ENCODE peak calls at places on chromosomes 5 and 9, in nine cellular contexts. One of them, this sample, is unnamed.
A peak's percentile ranks its signal among the peaks of the same experiment; 100 is the strongest.

GRCh38 chr9:34651286-34651685 is 699 bp upstream of the IL11RA start:
- DNase-seq in astrocyte of the spinal cord: peak; percentile 18
- DNase-seq in glutamatergic neuron: no peak
- DNase-seq in kidney tubule cell: peak; percentile 53
- DNase-seq in dorsolateral prefrontal cortex: no peak
- DNase-seq in stromal cell of bone marrow: no peak
- DNase-seq in EL: peak; percentile 46
- DNase-seq in germinal center: no peak
- DNase-seq in cardiac fibroblast: peak; percentile 71
- DNase-seq in this sample: peak; percentile 32

GRCh38 chr9:98229090-98229395 is 26.4 kb downstream of the TBC1D2 start:
- DNase-seq in EL: no peak
- DNase-seq in stromal cell of bone marrow: no peak
- DNase-seq in kidney tubule cell: no peak
- DNase-seq in germinal center: no peak
- DNase-seq in glutamatergic neuron: no peak
- DNase-seq in cardiac fibroblast: no peak
- DNase-seq in dorsolateral prefrontal cortex: no peak
- DNase-seq in astrocyte of the spinal cord: no peak
- DNase-seq in this sample: no peak

GRCh38 chr5:6193315-6193714 is 185.0 kb downstream of the MED10 start:
- DNase-seq in stromal cell of bone marrow: no peak
- DNase-seq in kidney tubule cell: peak; percentile 28
- DNase-seq in germinal center: no peak
- DNase-seq in dorsolateral prefrontal cortex: no peak
- DNase-seq in glutamatergic neuron: no peak
- DNase-seq in astrocyte of the spinal cord: no peak
- DNase-seq in cardiac fibroblast: no peak
- DNase-seq in EL: no peak
- DNase-seq in this sample: no peak

GRCh38 chr5:90056911-90057705 is 352.4 kb downstream of the CETN3 start:
- DNase-seq in dorsolateral prefrontal cortex: no peak
- DNase-seq in EL: no peak
- DNase-seq in cardiac fibroblast: peak; percentile 20
- DNase-seq in stromal cell of bone marrow: no peak
- DNase-seq in germinal center: no peak
- DNase-seq in astrocyte of the spinal cord: no peak
- DNase-seq in kidney tubule cell: no peak
- DNase-seq in glutamatergic neuron: no peak
- DNase-seq in this sample: no peak

GRCh38 chr5:1772634-1773033 is 27.0 kb downstream of the MRPL36 start:
- DNase-seq in stromal cell of bone marrow: no peak
- DNase-seq in glutamatergic neuron: no peak
- DNase-seq in dorsolateral prefrontal cortex: no peak
- DNase-seq in kidney tubule cell: no peak
- DNase-seq in cardiac fibroblast: peak; percentile 68
- DNase-seq in germinal center: no peak
- DNase-seq in EL: peak; percentile 51
- DNase-seq in astrocyte of the spinal cord: peak; percentile 33
- DNase-seq in this sample: peak; percentile 20

GRCh38 chr9:28841795-28842194 is 1268.5 kb upstream of the C9orf72 start:
- DNase-seq in astrocyte of the spinal cord: no peak
- DNase-seq in germinal center: no peak
- DNase-seq in glutamatergic neuron: no peak
- DNase-seq in EL: no peak
- DNase-seq in cardiac fibroblast: no peak
- DNase-seq in stromal cell of bone marrow: no peak
- DNase-seq in dorsolateral prefrontal cortex: no peak
- DNase-seq in kidney tubule cell: no peak
- DNase-seq in this sample: no peak

GRCh38 chr5:55638455-55638854 is 73.7 kb downstream of the SLC38A9 start:
- DNase-seq in dorsolateral prefrontal cortex: no peak
- DNase-seq in astrocyte of the spinal cord: peak; percentile 40
- DNase-seq in glutamatergic neuron: no peak
- DNase-seq in germinal center: no peak
- DNase-seq in cardiac fibroblast: peak; percentile 69
- DNase-seq in kidney tubule cell: no peak
- DNase-seq in EL: no peak
- DNase-seq in stromal cell of bone marrow: no peak
- DNase-seq in this sample: no peak

GRCh38 chr9:113598451-113598850 is 134.9 kb downstream of the RGS3 start:
- DNase-seq in dorsolateral prefrontal cortex: no peak
- DNase-seq in astrocyte of the spinal cord: no peak
- DNase-seq in cardiac fibroblast: no peak
- DNase-seq in stromal cell of bone marrow: no peak
- DNase-seq in EL: no peak
- DNase-seq in kidney tubule cell: no peak
- DNase-seq in germinal center: no peak
- DNase-seq in glutamatergic neuron: no peak
- DNase-seq in this sample: no peak

GRCh38 chr5:89253931-89254330 is 370.9 kb upstream of the MEF2C start:
- DNase-seq in dorsolateral prefrontal cortex: no peak
- DNase-seq in germinal center: no peak
- DNase-seq in kidney tubule cell: no peak
- DNase-seq in EL: no peak
- DNase-seq in astrocyte of the spinal cord: no peak
- DNase-seq in stromal cell of bone marrow: no peak
- DNase-seq in glutamatergic neuron: no peak
- DNase-seq in cardiac fibroblast: no peak
- DNase-seq in this sample: no peak

GRCh38 chr5:31235381-31235780 is 41.9 kb downstream of the CDH6 start:
- DNase-seq in germinal center: no peak
- DNase-seq in dorsolateral prefrontal cortex: no peak
- DNase-seq in glutamatergic neuron: no peak
- DNase-seq in cardiac fibroblast: no peak
- DNase-seq in EL: peak; percentile 6
- DNase-seq in stromal cell of bone marrow: no peak
- DNase-seq in kidney tubule cell: peak; percentile 62
- DNase-seq in astrocyte of the spinal cord: peak; percentile 23
- DNase-seq in this sample: no peak

GRCh38 chr5:172005708-172006377 is 595 bp downstream of the FBXW11 start:
- DNase-seq in dorsolateral prefrontal cortex: no peak
- DNase-seq in stromal cell of bone marrow: no peak
- DNase-seq in germinal center: peak; percentile 30
- DNase-seq in glutamatergic neuron: peak; percentile 40
- DNase-seq in EL: peak; percentile 32
- DNase-seq in kidney tubule cell: peak; percentile 45
- DNase-seq in astrocyte of the spinal cord: peak; percentile 24
- DNase-seq in cardiac fibroblast: peak; percentile 29
- DNase-seq in this sample: no peak

GRCh38 chr5:151164687-151165392 is 7.3 kb upstream of the ANXA6 start:
- DNase-seq in cardiac fibroblast: peak; percentile 87
- DNase-seq in stromal cell of bone marrow: peak; percentile 61
- DNase-seq in glutamatergic neuron: peak; percentile 80
- DNase-seq in kidney tubule cell: peak; percentile 77
- DNase-seq in astrocyte of the spinal cord: peak; percentile 76
- DNase-seq in dorsolateral prefrontal cortex: peak; percentile 55
- DNase-seq in EL: peak; percentile 77
- DNase-seq in germinal center: peak; percentile 76
- DNase-seq in this sample: peak; percentile 56

GRCh38 chr9:14652729-14653377 is 40.4 kb downstream of the ZDHHC21 start:
- DNase-seq in kidney tubule cell: peak; percentile 53
- DNase-seq in EL: peak; percentile 22
- DNase-seq in stromal cell of bone marrow: no peak
- DNase-seq in astrocyte of the spinal cord: peak; percentile 10
- DNase-seq in dorsolateral prefrontal cortex: no peak
- DNase-seq in glutamatergic neuron: no peak
- DNase-seq in cardiac fibroblast: peak; percentile 48
- DNase-seq in germinal center: no peak
- DNase-seq in this sample: no peak

GRCh38 chr5:139417214-139417613 is 13.3 kb upstream of the SPATA24 start:
- DNase-seq in stromal cell of bone marrow: no peak
- DNase-seq in dorsolateral prefrontal cortex: no peak
- DNase-seq in glutamatergic neuron: no peak
- DNase-seq in astrocyte of the spinal cord: peak; percentile 60
- DNase-seq in cardiac fibroblast: no peak
- DNase-seq in kidney tubule cell: no peak
- DNase-seq in germinal center: no peak
- DNase-seq in EL: no peak
- DNase-seq in this sample: no peak

GRCh38 chr9:96441798-96442445 is 8.0 kb upstream of the HABP4 start:
- DNase-seq in kidney tubule cell: peak; percentile 58
- DNase-seq in stromal cell of bone marrow: no peak
- DNase-seq in cardiac fibroblast: peak; percentile 45
- DNase-seq in germinal center: peak; percentile 11
- DNase-seq in EL: peak; percentile 37
- DNase-seq in dorsolateral prefrontal cortex: no peak
- DNase-seq in glutamatergic neuron: no peak
- DNase-seq in astrocyte of the spinal cord: no peak
- DNase-seq in this sample: no peak